ENCODE peak calls at places on chromosomes 11 and 22, in four cellular contexts. E is H1, T is SK-N-SH, Z is HCT116. W is an unnamed sample.

GRCh38 chr22:44680058-44680457 is 21.9 kb upstream of the PRR5 start:
- DNase-seq in E (no peak), T (no peak), Z (no peak), W (no peak)

GRCh38 chr11:64763804-64764611 is 4.2 kb upstream of the PYGM start:
- DNase-seq in E (no peak), T (no peak), Z (no peak), W (no peak)

GRCh38 chr11:133238455-133238854 is 293.8 kb downstream of the OPCML start:
- DNase-seq in E (no peak), T (no peak), Z (no peak), W (no peak)

GRCh38 chr11:118605116-118605867 is 2.1 kb upstream of the PHLDB1 start:
- DNase-seq in E (no peak), T (peak), Z (no peak), W (no peak)

GRCh38 chr11:1480555-1481482 is 5.8 kb downstream of the MOB2 start:
- DNase-seq in E (no peak), T (no peak), Z (no peak), W (no peak)

GRCh38 chr11:42237701-42238235 is 778.3 kb upstream of the LRRC4C start:
- DNase-seq in E (no peak), T (no peak), Z (no peak), W (no peak)

GRCh38 chr11:28715726-28716125 is 607.5 kb downstream of the METTL15 start:
- DNase-seq in E (no peak), T (no peak), Z (no peak), W (no peak)

GRCh38 chr11:14012836-14013235 is 50.3 kb downstream of the SPON1 start:
- DNase-seq in E (no peak), T (no peak), Z (no peak), W (no peak)

GRCh38 chr22:41603873-41604332 is 14.3 kb upstream of the PMM1 start:
- DNase-seq in E (no peak), T (no peak), Z (no peak), W (no peak)

GRCh38 chr11:7575841-7576451 is 62.1 kb downstream of the PPFIBP2 start:
- DNase-seq in E (no peak), T (peak), Z (no peak), W (peak)

GRCh38 chr22:28817919-28818859 is 17.8 kb upstream of the XBP1 start:
- DNase-seq in E (no peak), T (peak), Z (no peak), W (peak)

GRCh38 chr11:129410561-129410960 is 34.9 kb downstream of the BARX2 start:
- DNase-seq in E (no peak), T (no peak), Z (no peak), W (no peak)

GRCh38 chr11:132318421-132319157 is 948.2 kb downstream of the NTM start:
- DNase-seq in E (no peak), T (no peak), Z (no peak), W (no peak)

GRCh38 chr11:97751405-97751804 is 1269.3 kb upstream of the CNTN5 start:
- DNase-seq in E (no peak), T (no peak), Z (no peak), W (no peak)

GRCh38 chr22:47192651-47193437 is 430.4 kb downstream of the TBC1D22A start:
- DNase-seq in E (no peak), T (no peak), Z (peak), W (peak)

GRCh38 chr11:128928400-128928799 is 14.3 kb downstream of the TP53AIP1 start:
- DNase-seq in E (no peak), T (no peak), Z (no peak), W (no peak)

GRCh38 chr11:58567889-58568512 is 7.7 kb downstream of the LPXN start:
- DNase-seq in E (peak), T (peak), Z (peak), W (peak)

GRCh38 chr22:33325232-33326004 is 267.2 kb upstream of the SYN3 start:
- DNase-seq in E (no peak), T (no peak), Z (no peak), W (peak)

GRCh38 chr11:113314389-113315301 is at the start of gene TTC12:
- DNase-seq in E (peak), T (peak), Z (peak), W (peak)

GRCh38 chr22:38284042-38284402 is 11.2 kb upstream of the TMEM184B start:
- DNase-seq in E (no peak), T (no peak), Z (no peak), W (no peak)

GRCh38 chr11:122633219-122633829 is 22.2 kb upstream of the UBASH3B start:
- DNase-seq in E (no peak), T (peak), Z (no peak), W (peak)

GRCh38 chr11:103546236-103546635 is 437.0 kb downstream of the DYNC2H1 start:
- DNase-seq in E (no peak), T (no peak), Z (no peak), W (no peak)

GRCh38 chr22:33680632-33681031 is 239.6 kb downstream of the LARGE1 start:
- DNase-seq in E (no peak), T (no peak), Z (no peak), W (no peak)

GRCh38 chr11:90646266-90646665 is 423.4 kb upstream of the CHORDC1 start:
- DNase-seq in E (no peak), T (no peak), Z (no peak), W (no peak)

GRCh38 chr11:73334244-73335203 is 26.4 kb downstream of the ARHGEF17 start:
- DNase-seq in E (no peak), T (peak), Z (peak), W (no peak)

GRCh38 chr22:30823015-30823370 is 128.3 kb downstream of the OSBP2 start:
- DNase-seq in E (no peak), T (peak), Z (no peak), W (peak)
- TF ChIP-seq JUND in E (no peak), T (no peak), Z (no peak), W (no peak)

GRCh38 chr11:95659088-95659487 is 130.5 kb downstream of the FAM76B start:
- DNase-seq in E (no peak), T (no peak), Z (no peak), W (no peak)
- TF ChIP-seq JUND in E (no peak), T (no peak), Z (no peak), W (no peak)

GRCh38 chr11:76552987-76553386 is 108.2 kb downstream of the EMSY start:
- DNase-seq in E (no peak), T (no peak), Z (no peak), W (no peak)

GRCh38 chr11:76557466-76557865 is 112.6 kb downstream of the EMSY start:
- DNase-seq in E (no peak), T (no peak), Z (no peak), W (no peak)

GRCh38 chr11:76553554-76554476 is 109.0 kb downstream of the EMSY start:
- DNase-seq in E (no peak), T (no peak), Z (no peak), W (no peak)

GRCh38 chr11:76551400-76551799 is 106.6 kb downstream of the EMSY start:
- DNase-seq in E (no peak), T (no peak), Z (no peak), W (no peak)

GRCh38 chr11:76554767-76555166 is 109.9 kb downstream of the EMSY start:
- DNase-seq in E (no peak), T (no peak), Z (no peak), W (no peak)
- TF ChIP-seq JUND in E (no peak), T (no peak), Z (no peak), W (no peak)

GRCh38 chr11:17805043-17805442 is 70.5 kb downstream of the KCNC1 start:
- DNase-seq in E (no peak), T (no peak), Z (no peak), W (no peak)

GRCh38 chr11:17801166-17801565 is 66.6 kb downstream of the KCNC1 start:
- DNase-seq in E (no peak), T (no peak), Z (no peak), W (no peak)

GRCh38 chr11:17799147-17799546 is 64.6 kb downstream of the KCNC1 start:
- DNase-seq in E (no peak), T (no peak), Z (no peak), W (no peak)

GRCh38 chr11:17803751-17804334 is 69.3 kb downstream of the KCNC1 start:
- DNase-seq in E (no peak), T (no peak), Z (no peak), W (no peak)

DNA sequence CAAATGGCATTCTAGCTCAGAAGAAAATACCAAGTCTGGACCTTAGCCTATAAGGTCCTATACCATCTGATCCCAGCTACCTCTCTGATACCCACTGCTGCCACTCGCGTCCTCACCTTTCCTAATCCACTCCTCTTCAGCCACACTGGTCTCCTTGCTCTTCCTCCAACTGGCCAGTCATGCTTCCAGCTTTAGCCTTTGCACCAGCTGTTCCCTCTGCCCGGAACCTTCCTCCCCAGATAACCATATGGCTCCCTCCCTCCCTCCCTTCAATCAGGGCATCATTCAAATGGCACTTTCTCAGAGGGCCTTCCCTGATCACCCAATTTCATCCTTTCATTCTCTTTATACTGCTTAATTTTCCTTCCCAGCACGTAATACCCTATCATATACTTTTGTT is 67.9 kb downstream of the KCNC1 start:
- DNase-seq in E (no peak), T (no peak), Z (no peak), W (no peak)
- TF ChIP-seq JUND in E (no peak), T (no peak), Z (no peak), W (no peak)

GRCh38 chr22:39690901-39691620 is 120.5 kb downstream of the CACNA1I start:
- DNase-seq in E (no peak), T (peak), Z (no peak), W (no peak)
- TF ChIP-seq JUND in E (no peak), T (no peak), Z (no peak), W (no peak)

W was measured in T47D.